ENCODE peak calls at places on chromosomes 16 and 17, in nine cellular contexts. B is WTC11, N is fibroblast of pulmonary artery, K is fibroblast of mammary gland, F is endothelial cell, J is OCI-LY7, I is MM.1S, V is IMR-90, Y is suprapubic skin. C is an unnamed sample.

GRCh38 chr17:43018008-43018853 is 4.0 kb downstream of the VAT1 start:
- DNase-seq in B (no peak), N (no peak), K (no peak), F (peak), J (no peak), I (no peak), V (no peak), Y (no peak), C (peak)

GRCh38 chr16:84777435-84777834 is 42.4 kb upstream of the CRISPLD2 start:
- DNase-seq in B (no peak), N (no peak), K (no peak), F (no peak), J (no peak), I (no peak), V (no peak), Y (no peak), C (no peak)

GRCh38 chr17:76585649-76586593 is at the start of gene ST6GALNAC2:
- DNase-seq in B (peak), N (peak), K (no peak), F (peak), J (no peak), I (no peak), V (no peak), Y (no peak), C (peak)

GRCh38 chr17:65936013-65936412 is 255.9 kb downstream of the CEP112 start:
- DNase-seq in B (no peak), N (peak), K (peak), F (no peak), J (no peak), I (no peak), V (peak), Y (no peak), C (no peak)

GRCh38 chr16:81652798-81653505 is 126.1 kb upstream of the PLCG2 start:
- DNase-seq in B (peak), N (no peak), K (no peak), F (no peak), J (no peak), I (peak), V (no peak), Y (no peak), C (no peak)

GRCh38 chr17:60102632-60103047 is 23.9 kb upstream of the HEATR6 start:
- DNase-seq in B (no peak), N (peak), K (peak), F (peak), J (peak), I (no peak), V (peak), Y (no peak), C (no peak)

GRCh38 chr17:80259642-80260535 is 763 bp upstream of the RNF213 start:
- DNase-seq in B (peak), N (peak), K (peak), F (peak), J (peak), I (peak), V (peak), Y (no peak), C (peak)

GRCh38 chr16:35862242-35862641 is 2402.8 kb downstream of the TP53TG3F start:
- DNase-seq in B (no peak), N (no peak), K (no peak), F (no peak), J (no peak), I (no peak), V (no peak), Y (no peak), C (no peak)

GRCh38 chr17:35708951-35709350 is 22.5 kb upstream of the RASL10B start:
- DNase-seq in B (no peak), N (no peak), K (no peak), F (no peak), J (peak), I (peak), V (no peak), Y (no peak), C (no peak)

GRCh38 chr17:3683054-3683511 is 12.9 kb downstream of the P2RX5 start:
- DNase-seq in B (peak), N (peak), K (peak), F (peak), J (peak), I (peak), V (no peak), Y (no peak), C (peak)

GRCh38 chr17:50949128-50950001 is 83.2 kb upstream of the TOB1 start:
- DNase-seq in B (no peak), N (no peak), K (no peak), F (no peak), J (no peak), I (no peak), V (no peak), Y (no peak), C (no peak)

GRCh38 chr16:56047307-56048234 is 143.7 kb upstream of the GNAO1 start:
- DNase-seq in B (no peak), N (no peak), K (no peak), F (no peak), J (no peak), I (no peak), V (no peak), Y (no peak), C (no peak)

GRCh38 chr16:2047330-2048115 is at the start of the genes NTHL1 and TSC2:
- DNase-seq in B (peak), N (peak), K (peak), F (peak), J (peak), I (peak), V (peak), Y (peak), C (peak)
- TF ChIP-seq CTCF in B (no peak), N (peak), K (no peak), F (peak), J (peak), I (no peak), V (peak), Y (no peak), C (no peak)

GRCh38 chr16:30656974-30657865 is 1.0 kb upstream of the FBRS start:
- DNase-seq in B (no peak), N (no peak), K (no peak), F (no peak), J (no peak), I (peak), V (no peak), Y (no peak), C (no peak)

GRCh38 chr16:30660424-30661251 is 2.4 kb downstream of the FBRS start:
- DNase-seq in B (no peak), N (no peak), K (peak), F (no peak), J (peak), I (peak), V (peak), Y (no peak), C (no peak)

GRCh38 chr16:30657866-30658730 is at the start of gene FBRS:
- DNase-seq in B (peak), N (peak), K (peak), F (peak), J (peak), I (peak), V (peak), Y (peak), C (peak)

GRCh38 chr16:30658731-30659506 is 688 bp downstream of the FBRS start:
- DNase-seq in B (peak), N (peak), K (peak), F (peak), J (peak), I (peak), V (peak), Y (peak), C (no peak)

GRCh38 chr16:30659507-30660423 is 1.5 kb downstream of the FBRS start:
- DNase-seq in B (no peak), N (no peak), K (no peak), F (no peak), J (peak), I (peak), V (no peak), Y (no peak), C (no peak)
- TF ChIP-seq CTCF in B (no peak), N (no peak), K (no peak), F (no peak), J (peak), I (no peak), V (peak), Y (no peak), C (no peak)

GRCh38 chr17:7215136-7215638 is 4.4 kb downstream of the DLG4 start:
- DNase-seq in B (no peak), N (no peak), K (no peak), F (no peak), J (no peak), I (no peak), V (no peak), Y (no peak), C (no peak)
- TF ChIP-seq CTCF in B (no peak), N (no peak), K (no peak), F (no peak), J (peak), I (no peak), V (no peak), Y (no peak), C (no peak)

GRCh38 chr16:22050963-22051362 is 41.4 kb upstream of the VWA3A start:
- DNase-seq in B (no peak), N (no peak), K (no peak), F (no peak), J (no peak), I (no peak), V (no peak), Y (no peak), C (no peak)

GRCh38 chr16:22055881-22056280 is 36.5 kb upstream of the VWA3A start:
- DNase-seq in B (peak), N (no peak), K (no peak), F (peak), J (no peak), I (no peak), V (no peak), Y (no peak), C (no peak)

GRCh38 chr16:22053921-22054341 is 38.4 kb upstream of the VWA3A start:
- DNase-seq in B (no peak), N (no peak), K (no peak), F (no peak), J (no peak), I (peak), V (no peak), Y (no peak), C (no peak)

GRCh38 chr16:22054847-22055590 is 37.3 kb upstream of the VWA3A start:
- DNase-seq in B (no peak), N (no peak), K (no peak), F (no peak), J (no peak), I (no peak), V (no peak), Y (no peak), C (no peak)

GRCh38 chr16:22052985-22053384 is 39.4 kb upstream of the VWA3A start:
- DNase-seq in B (no peak), N (no peak), K (no peak), F (no peak), J (no peak), I (no peak), V (no peak), Y (no peak), C (no peak)
- TF ChIP-seq CTCF in B (no peak), N (no peak), K (no peak), F (no peak), J (no peak), I (no peak), V (no peak), Y (no peak), C (no peak)

GRCh38 chr17:67276075-67276474 is 31.1 kb upstream of the HELZ start:
- DNase-seq in B (peak), N (no peak), K (no peak), F (peak), J (peak), I (no peak), V (no peak), Y (no peak), C (no peak)
- TF ChIP-seq CTCF in B (no peak), N (peak), K (no peak), F (no peak), J (peak), I (no peak), V (no peak), Y (no peak), C (no peak)

GRCh38 chr16:75096730-75097129 is 19.9 kb downstream of the LDHD start:
- DNase-seq in B (peak), N (no peak), K (no peak), F (no peak), J (no peak), I (no peak), V (no peak), Y (no peak), C (no peak)
- TF ChIP-seq CTCF in B (no peak), N (peak), K (peak), F (peak), J (peak), I (no peak), V (peak), Y (peak), C (peak)

C was measured in neural crest cell.